ENCODE peak calls at places on chromosomes 5 and 9, in nine cellular contexts. V is endothelial cell, G is GM20000, M is foreskin keratinocyte, J is fibroblast of mammary gland, R is HFF-Myc, S is kidney epithelial cell, K is astrocyte of the spinal cord, Y is MM.1S. I is an unnamed sample.

GRCh38 chr9:74036549-74037231 is 460.4 kb upstream of the RORB start:
- DNase-seq in V (no peak), G (no peak), M (no peak), J (peak), R (no peak), S (peak), K (peak), Y (no peak), I (no peak)

GRCh38 chr5:112885001-112885400 is 23.9 kb downstream of the SRP19 start:
- DNase-seq in V (no peak), G (no peak), M (no peak), J (no peak), R (no peak), S (no peak), K (no peak), Y (no peak), I (no peak)

GRCh38 chr5:158500019-158500418 is 599.7 kb downstream of the EBF1 start:
- DNase-seq in V (no peak), G (no peak), M (no peak), J (no peak), R (no peak), S (no peak), K (no peak), Y (no peak), I (no peak)

GRCh38 chr5:107717816-107718215 is 47.1 kb upstream of the EFNA5 start:
- DNase-seq in V (no peak), G (no peak), M (no peak), J (no peak), R (no peak), S (no peak), K (no peak), Y (no peak), I (no peak)

GRCh38 chr5:56606202-56606601 is 209.1 kb upstream of the MAP3K1 start:
- DNase-seq in V (no peak), G (no peak), M (no peak), J (no peak), R (no peak), S (no peak), K (no peak), Y (no peak), I (no peak)

GRCh38 chr9:114112325-114112724 is 13.2 kb upstream of the KIF12 start:
- DNase-seq in V (no peak), G (no peak), M (no peak), J (peak), R (no peak), S (no peak), K (no peak), Y (no peak), I (no peak)

GRCh38 chr9:120742951-120743416 is 28.7 kb upstream of the MEGF9 start:
- DNase-seq in V (no peak), G (peak), M (no peak), J (peak), R (no peak), S (peak), K (no peak), Y (peak), I (peak)

GRCh38 chr5:135399838-135400542 is 959 bp upstream of the MACROH2A1 start:
- DNase-seq in V (no peak), G (no peak), M (no peak), J (no peak), R (no peak), S (no peak), K (no peak), Y (no peak), I (no peak)

GRCh38 chr5:28473531-28474107 is 1435.2 kb upstream of the CDH9 start:
- DNase-seq in V (no peak), G (no peak), M (peak), J (peak), R (no peak), S (peak), K (peak), Y (peak), I (no peak)
- TF ChIP-seq CTCF in V (no peak), G (no peak), M (peak), J (no peak), R (no peak), S (peak), K (peak), Y (peak), I (no peak)

GRCh38 chr5:94613583-94613982 is 4.8 kb downstream of the KIAA0825 start:
- DNase-seq in V (peak), G (peak), M (no peak), J (peak), R (no peak), S (no peak), K (peak), Y (peak), I (peak)
- TF ChIP-seq CTCF in V (no peak), G (no peak), M (peak), J (peak), R (peak), S (peak), K (peak), Y (peak), I (peak)

GRCh38 chr9:136088939-136089696 is 6.0 kb downstream of the NACC2 start:
- DNase-seq in V (no peak), G (peak), M (no peak), J (no peak), R (no peak), S (no peak), K (no peak), Y (no peak), I (no peak)

GRCh38 chr9:136090768-136091581 is 4.1 kb downstream of the NACC2 start:
- DNase-seq in V (no peak), G (no peak), M (no peak), J (no peak), R (no peak), S (no peak), K (peak), Y (no peak), I (no peak)

GRCh38 chr9:136090060-136090735 is 4.9 kb downstream of the NACC2 start:
- DNase-seq in V (no peak), G (no peak), M (no peak), J (no peak), R (no peak), S (no peak), K (no peak), Y (no peak), I (no peak)

GRCh38 chr9:136088481-136088938 is 6.6 kb downstream of the NACC2 start:
- DNase-seq in V (no peak), G (peak), M (no peak), J (no peak), R (no peak), S (no peak), K (no peak), Y (no peak), I (no peak)

DNA sequence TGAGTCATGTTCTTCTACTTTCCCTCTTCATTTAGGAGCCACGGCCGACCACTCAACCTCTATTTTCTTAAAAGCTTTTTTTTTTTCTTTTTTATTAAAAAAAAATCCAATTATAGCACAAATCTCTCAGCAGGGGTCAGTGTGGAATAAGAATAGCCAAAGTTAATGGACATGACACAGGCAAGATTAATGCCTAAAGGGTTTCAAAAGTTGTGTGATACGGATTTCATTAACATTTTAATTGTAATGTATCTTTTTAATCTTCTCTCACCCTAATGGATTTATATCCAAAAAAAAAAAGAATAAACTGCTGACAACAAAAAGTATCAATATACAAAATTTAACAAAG is 5.4 kb downstream of the NACC2 start:
- DNase-seq in V (no peak), G (peak), M (no peak), J (peak), R (no peak), S (no peak), K (peak), Y (no peak), I (no peak)
- TF ChIP-seq CTCF in V (no peak), G (no peak), M (peak), J (peak), R (peak), S (peak), K (peak), Y (peak), I (peak)

GRCh38 chr9:12699529-12699928 is 6.3 kb downstream of the TYRP1 start:
- DNase-seq in V (no peak), G (no peak), M (no peak), J (peak), R (no peak), S (no peak), K (peak), Y (no peak), I (no peak)

GRCh38 chr9:12698986-12699385 is 5.8 kb downstream of the TYRP1 start:
- DNase-seq in V (no peak), G (no peak), M (no peak), J (no peak), R (no peak), S (no peak), K (no peak), Y (no peak), I (no peak)

GRCh38 chr9:12705738-12706391 is 12.7 kb downstream of the TYRP1 start:
- DNase-seq in V (no peak), G (no peak), M (no peak), J (no peak), R (no peak), S (no peak), K (no peak), Y (no peak), I (no peak)

GRCh38 chr9:12703996-12704395 is 10.8 kb downstream of the TYRP1 start:
- DNase-seq in V (no peak), G (no peak), M (no peak), J (no peak), R (no peak), S (no peak), K (no peak), Y (no peak), I (no peak)

DNA sequence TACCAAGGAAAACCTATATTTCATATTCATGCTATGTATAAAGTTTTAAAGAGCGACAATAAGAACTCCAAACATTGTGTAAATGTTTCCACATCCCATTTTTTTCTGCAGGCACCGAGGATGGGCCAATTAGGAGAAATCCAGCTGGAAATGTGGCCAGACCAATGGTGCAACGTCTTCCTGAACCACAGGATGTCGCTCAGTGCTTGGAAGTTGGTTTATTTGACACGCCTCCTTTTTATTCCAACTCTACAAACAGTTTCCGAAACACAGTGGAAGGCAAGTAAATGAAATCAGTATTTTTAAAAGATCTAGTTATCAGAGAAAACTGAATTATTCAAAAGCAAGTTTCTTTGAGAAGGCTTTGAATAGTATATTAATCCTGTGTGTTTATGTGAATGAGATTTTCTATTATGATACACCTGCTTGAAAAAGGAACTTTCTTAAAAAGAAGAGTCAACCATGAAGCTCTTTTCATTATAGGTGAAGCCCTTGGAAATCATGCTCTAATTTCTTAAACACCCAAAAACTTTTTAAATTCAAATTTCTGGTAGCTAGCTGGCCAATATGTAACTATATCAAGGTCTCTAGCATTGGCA is 9.1 kb downstream of the TYRP1 start:
- DNase-seq in V (peak), G (no peak), M (no peak), J (peak), R (no peak), S (no peak), K (peak), Y (no peak), I (no peak)
- TF ChIP-seq CTCF in V (peak), G (no peak), M (peak), J (peak), R (peak), S (peak), K (peak), Y (no peak), I (no peak)

I was measured in GM10248.